ENCODE peak calls at places on chromosomes 16 and 17, in ten cellular contexts. T is left cardiac atrium; P is activated naive CD4-positive, alpha-beta T cell treated with anti-CD3 and anti-CD28 coated beads, Interleukin-2, amount 50 U/mL, for 72 hours; C is stimulated activated naive CD8-positive, alpha-beta T cell treated with anti-CD3 and anti-CD28 coated beads, Interleukin-15, amount 100 ng/mL, for 72 hours; Q is lower lobe of right lung; G is CD4-positive, CD25-positive, alpha-beta regulatory T cell; M is activated CD4-positive, CD25-positive, alpha-beta regulatory T cell treated with anti-CD3 and anti-CD28 coated beads, Interleukin-2, amount 50 U/mL, for 24 hours; Y is HCT116; K is naive thymus-derived CD4-positive, alpha-beta T cell; D is GM12878. L is an unnamed sample.

GRCh38 chr16:28165549-28166046 is 46.2 kb downstream of the XPO6 start:
- ATAC-seq in T (no peak), P (no peak), C (no peak), Q (peak), G (no peak), M (no peak), Y (no peak), K (no peak), D (no peak), L (no peak)

GRCh38 chr16:72064361-72064894 is 1.4 kb downstream of the HPR start:
- ATAC-seq in T (no peak), P (no peak), C (no peak), Q (no peak), G (no peak), M (no peak), Y (no peak), K (no peak), D (no peak), L (no peak)

GRCh38 chr16:58450590-58450989 is 49.4 kb upstream of the NDRG4 start:
- ATAC-seq in T (no peak), P (no peak), C (no peak), Q (no peak), G (no peak), M (no peak), Y (no peak), K (no peak), D (no peak), L (no peak)

GRCh38 chr16:17983114-17983513 is 353.4 kb downstream of the NPIPA8 start:
- ATAC-seq in T (no peak), P (no peak), C (no peak), Q (no peak), G (no peak), M (no peak), Y (no peak), K (no peak), D (no peak), L (no peak)

GRCh38 chr16:81907681-81908080 is 103.6 kb downstream of the SDR42E1 start:
- ATAC-seq in T (no peak), P (no peak), C (no peak), Q (no peak), G (no peak), M (no peak), Y (no peak), K (no peak), D (peak), L (no peak)

GRCh38 chr16:59205403-59205802 is 471.3 kb upstream of the GOT2 start:
- ATAC-seq in T (no peak), P (no peak), C (no peak), Q (no peak), G (no peak), M (no peak), Y (no peak), K (no peak), D (no peak), L (no peak)

GRCh38 chr17:61279476-61280145 is 120.0 kb upstream of the TBX2 start:
- ATAC-seq in T (peak), P (peak), C (peak), Q (no peak), G (no peak), M (no peak), Y (no peak), K (no peak), D (peak), L (peak)

GRCh38 chr17:7313028-7313889 is 1.9 kb downstream of the GPS2 start:
- ATAC-seq in T (no peak), P (no peak), C (no peak), Q (no peak), G (no peak), M (peak), Y (peak), K (no peak), D (peak), L (no peak)

GRCh38 chr17:61411114-61411943 is 11.7 kb downstream of the TBX2 start:
- ATAC-seq in T (peak), P (peak), C (peak), Q (peak), G (no peak), M (no peak), Y (peak), K (no peak), D (peak), L (peak)

GRCh38 chr16:22624759-22625533 is 114.3 kb downstream of the NPIPB5 start:
- ATAC-seq in T (no peak), P (no peak), C (no peak), Q (no peak), G (no peak), M (no peak), Y (no peak), K (no peak), D (peak), L (peak)

GRCh38 chr16:67226804-67227566 is at the start of gene TMEM208:
- ATAC-seq in T (peak), P (peak), C (peak), Q (peak), G (peak), M (peak), Y (peak), K (peak), D (peak), L (peak)